ENCODE peak calls at places on chromosome 17, in six cellular contexts. V is IMR-90, M is neuronal stem cell, S is H9, F is mesenchymal stem cell, R is H1. B is an unnamed sample.

GRCh38 chr17:72592242-72592966 is 471.6 kb downstream of the SOX9 start:
- DNase-seq in S (peak), R (peak), M (peak), V (peak), F (peak), B (peak)

GRCh38 chr17:50952889-50953288 is 86.7 kb upstream of the TOB1 start:
- DNase-seq in V (no peak), F (no peak), M (no peak), R (peak), S (no peak), B (no peak)

GRCh38 chr17:64278614-64279013 is 15.6 kb upstream of the TEX2 start:
- DNase-seq in F (peak), S (no peak), M (no peak), R (no peak), V (peak), B (peak)

GRCh38 chr17:63960430-63960829 is 12.3 kb downstream of the SCN4A start:
- DNase-seq in S (peak), R (no peak), M (no peak), V (no peak), F (no peak), B (peak)

GRCh38 chr17:62188713-62189112 is 123.6 kb upstream of the MED13 start:
- DNase-seq in V (peak), S (no peak), R (no peak), M (no peak), F (peak), B (no peak)

GRCh38 chr17:71910002-71910401 is 210.8 kb upstream of the SOX9 start:
- DNase-seq in V (no peak), R (no peak), S (no peak), M (no peak), F (no peak), B (no peak)

GRCh38 chr17:50048988-50049387 is 6.9 kb upstream of the ITGA3 start:
- DNase-seq in F (no peak), V (no peak), R (no peak), M (no peak), S (no peak), B (no peak)

GRCh38 chr17:10099051-10099571 is 99.3 kb downstream of the GAS7 start:
- DNase-seq in V (peak), S (no peak), M (no peak), R (no peak), F (peak), B (no peak)

GRCh38 chr17:82231562-82232321 is 2.9 kb downstream of the SLC16A3 start:
- DNase-seq in M (no peak), V (peak), S (peak), R (peak), F (peak), B (peak)
- H3K9ac ChIP-seq in M (peak), V (peak), S (no peak), R (no peak), F (peak), B (peak)

DNA sequence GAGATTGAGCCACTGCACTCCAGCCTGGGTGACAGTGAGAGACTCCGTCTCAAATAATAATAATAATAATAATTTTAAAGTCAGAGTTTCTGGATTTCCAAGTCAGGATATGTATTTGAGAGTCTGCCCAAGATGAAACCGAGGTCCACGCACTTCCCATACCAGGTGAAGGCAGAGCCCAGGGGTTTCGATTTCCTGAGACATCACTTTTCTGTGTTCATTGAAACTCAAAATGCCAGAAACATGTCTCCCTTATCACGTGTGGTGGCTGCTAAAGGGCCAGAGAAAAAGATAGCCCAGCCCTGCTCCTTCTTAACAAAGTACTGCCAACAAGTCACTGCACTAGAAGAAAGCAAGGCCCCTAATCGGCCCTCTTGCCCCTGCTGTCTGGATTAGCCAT is 9.8 kb upstream of the RNF157 start:
- DNase-seq in M (no peak), V (no peak), F (no peak), R (no peak), S (no peak), B (no peak)
- H2BK15ac ChIP-seq in M (no peak), V (no peak), F (no peak), R (no peak), S (no peak), B (no peak)

GRCh38 chr17:1111599-1112443 is 68.0 kb downstream of the ABR start:
- DNase-seq in V (no peak), S (no peak), M (no peak), R (no peak), F (no peak), B (no peak)

GRCh38 chr17:1110844-1111598 is 68.8 kb downstream of the ABR start:
- DNase-seq in F (peak), S (peak), V (peak), R (peak), M (no peak), B (peak)

GRCh38 chr17:1108810-1109605 is 70.8 kb downstream of the ABR start:
- DNase-seq in M (no peak), R (peak), S (no peak), V (peak), F (peak), B (peak)

GRCh38 chr17:1109606-1110523 is 69.9 kb downstream of the ABR start:
- DNase-seq in S (peak), R (peak), M (no peak), V (no peak), F (peak), B (peak)

GRCh38 chr17:1110524-1110843 is 69.3 kb downstream of the ABR start:
- DNase-seq in M (no peak), S (no peak), F (no peak), V (no peak), R (peak), B (no peak)
- H3K9ac ChIP-seq in M (no peak), S (no peak), F (peak), V (no peak), R (no peak), B (no peak)

DNA sequence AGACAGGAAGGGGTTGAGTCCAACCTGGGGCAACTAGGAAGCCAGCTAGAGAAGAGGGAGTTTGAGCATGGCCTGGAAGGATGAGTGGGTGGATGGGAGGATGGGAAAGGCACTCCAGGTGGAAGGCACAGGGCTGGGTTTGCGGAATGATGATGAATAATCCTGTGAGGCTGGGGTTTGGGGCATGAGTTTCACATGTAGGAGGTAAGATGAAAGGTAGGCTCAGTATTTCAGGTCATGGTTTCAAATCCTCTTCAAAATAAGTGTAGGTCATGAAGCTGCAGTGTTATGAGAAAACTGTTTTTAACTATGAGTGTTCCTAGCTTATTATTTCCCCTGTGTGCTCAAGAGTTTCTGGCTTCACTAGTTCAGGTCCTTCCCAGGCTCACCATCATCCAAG is 130.3 kb downstream of the SKAP1 start:
- DNase-seq in M (no peak), F (no peak), S (no peak), V (no peak), R (no peak), B (no peak)
- H2BK15ac ChIP-seq in M (no peak), F (no peak), S (no peak), V (no peak), R (no peak), B (no peak)

DNA sequence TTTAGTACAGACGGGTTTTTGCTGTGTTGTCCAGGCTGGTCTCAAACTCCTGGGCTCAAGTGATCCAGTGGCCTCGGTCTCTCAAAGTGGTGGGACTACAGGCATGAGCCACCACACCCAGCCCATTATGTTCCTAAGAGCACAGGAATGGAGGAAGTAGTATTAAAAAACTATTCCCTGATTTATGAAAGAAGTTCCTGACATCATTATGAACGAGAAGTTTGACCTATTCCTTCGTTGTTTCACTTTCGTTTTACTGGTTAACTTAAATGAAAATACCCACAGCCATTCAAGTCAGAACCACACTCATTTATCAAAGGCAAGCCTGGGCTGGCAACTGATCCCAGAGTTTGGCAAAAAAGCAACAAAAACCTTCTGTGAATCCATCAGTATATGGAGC is 13.5 kb upstream of the CBX4 start:
- DNase-seq in R (no peak), F (peak), S (no peak), V (peak), M (no peak), B (no peak)
- H3K9ac ChIP-seq in R (no peak), F (peak), S (no peak), V (peak), M (no peak), B (no peak)

GRCh38 chr17:76529224-76529642 is 8.3 kb downstream of the CYGB start:
- DNase-seq in M (no peak), S (no peak), R (no peak), V (peak), F (peak), B (no peak)
- H2BK15ac ChIP-seq in M (no peak), S (no peak), R (peak), V (peak), F (peak), B (no peak)

GRCh38 chr17:66381701-66382362 is 79.4 kb downstream of the PRKCA start:
- DNase-seq in M (no peak), R (no peak), F (no peak), S (no peak), V (no peak), B (no peak)

GRCh38 chr17:66393038-66393437 is 90.6 kb downstream of the PRKCA start:
- DNase-seq in M (no peak), F (no peak), R (no peak), V (no peak), S (no peak), B (no peak)

GRCh38 chr17:66383353-66383752 is 80.9 kb downstream of the PRKCA start:
- DNase-seq in F (peak), R (no peak), V (peak), M (no peak), S (no peak), B (no peak)

GRCh38 chr17:66386789-66387351 is 84.5 kb downstream of the PRKCA start:
- DNase-seq in F (no peak), R (no peak), S (no peak), M (no peak), V (no peak), B (no peak)

DNA sequence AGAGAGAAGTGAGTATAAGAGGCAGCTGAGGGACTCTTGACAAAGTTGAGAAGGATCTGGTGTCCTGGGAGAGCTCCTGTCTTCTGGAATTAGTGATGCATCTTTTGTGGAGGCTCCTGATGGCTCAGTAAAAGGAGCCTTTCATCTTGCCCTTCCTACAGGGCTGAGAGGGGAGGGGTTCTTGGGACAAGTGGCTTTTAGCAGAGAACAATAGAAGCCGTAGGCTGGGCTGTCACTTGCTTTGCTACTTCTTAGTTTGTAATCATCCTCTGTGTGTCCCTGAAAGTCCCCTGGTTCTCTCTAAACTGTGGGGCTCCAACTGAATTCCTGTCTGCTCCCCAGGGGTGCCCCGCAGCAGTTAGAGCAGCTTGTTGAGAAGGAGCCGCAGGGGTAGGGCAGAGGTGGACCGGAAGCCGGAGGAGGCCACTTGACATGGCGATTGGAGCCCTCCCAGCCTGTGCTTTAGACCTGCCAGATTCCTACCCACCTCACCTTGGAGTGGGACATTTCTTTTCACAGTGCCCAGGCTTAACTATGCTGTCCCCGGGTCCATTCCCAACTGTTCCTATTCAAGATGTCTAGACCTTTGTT is 85.1 kb downstream of the PRKCA start:
- DNase-seq in S (no peak), R (no peak), V (no peak), M (no peak), F (no peak), B (no peak)
- H3K9ac ChIP-seq in S (no peak), R (no peak), V (no peak), M (no peak), F (no peak), B (no peak)

B was measured in mesendoderm.